ENCODE peak calls at places on chromosomes 11 and 22, in seven cellular contexts. N is colonic mucosa, E is dorsolateral prefrontal cortex, O is HFF-Myc, D is fibroblast of pulmonary artery, X is gastrocnemius medialis, R is K562. P is an unnamed sample.

GRCh38 chr11:72813740-72814138 is 472 bp upstream of the ATG16L2 start:
- DNase-seq in D (peak), E (peak), X (peak), O (no peak), R (peak), N (peak), P (no peak)

GRCh38 chr22:29074276-29074625 is 1.4 kb downstream of the KREMEN1 start:
- DNase-seq in X (no peak), O (no peak), E (no peak), D (no peak), R (no peak), N (peak), P (no peak)

GRCh38 chr22:39469326-39469680 is 12.5 kb downstream of the MGAT3 start:
- DNase-seq in X (no peak), E (no peak), N (no peak), R (no peak), D (no peak), O (no peak), P (no peak)

GRCh38 chr11:50187220-50187619 is 154.5 kb downstream of the OR4C45 start:
- DNase-seq in O (no peak), R (no peak), E (no peak), N (no peak), D (no peak), X (no peak), P (no peak)

GRCh38 chr11:123301696-123302400 is 106.8 kb upstream of the CLMP start:
- DNase-seq in O (no peak), N (peak), R (peak), X (peak), D (peak), E (peak), P (no peak)

GRCh38 chr11:114346709-114347141 is 50.5 kb downstream of the NNMT start:
- DNase-seq in R (no peak), O (no peak), N (no peak), E (no peak), D (no peak), X (no peak), P (no peak)

GRCh38 chr11:33539659-33540249 is 160.9 kb downstream of the C11orf91 start:
- DNase-seq in R (no peak), D (no peak), E (no peak), X (no peak), O (no peak), N (no peak), P (no peak)

GRCh38 chr11:26953770-26954392 is 40.0 kb upstream of the FIBIN start:
- DNase-seq in N (no peak), O (no peak), R (no peak), D (peak), X (no peak), E (no peak), P (no peak)

GRCh38 chr11:75520688-75521087 is 5.1 kb downstream of the GDPD5 start:
- DNase-seq in X (peak), N (no peak), E (no peak), D (no peak), R (no peak), O (no peak), P (no peak)

GRCh38 chr22:44404341-44405020 is 91.7 kb upstream of the SHISAL1 start:
- DNase-seq in O (no peak), N (no peak), D (no peak), R (no peak), X (no peak), E (no peak), P (no peak)

GRCh38 chr22:41245917-41246499 is 5.3 kb upstream of the CHADL start:
- DNase-seq in D (no peak), E (no peak), X (no peak), O (no peak), R (no peak), N (no peak), P (no peak)

GRCh38 chr11:96082936-96083335 is 159.0 kb upstream of the MTMR2 start:
- DNase-seq in X (no peak), N (no peak), O (no peak), E (no peak), R (no peak), D (no peak), P (no peak)

GRCh38 chr11:66595245-66595904 is 2.4 kb downstream of the CCS start:
- DNase-seq in R (peak), X (no peak), O (no peak), D (peak), N (peak), E (no peak), P (no peak)

GRCh38 chr11:82791779-82792178 is 58.1 kb upstream of the FAM181B start:
- DNase-seq in N (no peak), O (no peak), E (no peak), X (no peak), R (peak), D (no peak), P (no peak)

GRCh38 chr11:94593030-94593429 is 25.9 kb downstream of the PIWIL4 start:
- DNase-seq in R (no peak), N (no peak), O (no peak), X (no peak), E (no peak), D (peak), P (no peak)

GRCh38 chr11:14310696-14311095 is 48.3 kb downstream of the RRAS2 start:
- DNase-seq in O (peak), D (peak), E (no peak), R (no peak), N (no peak), X (no peak), P (peak)

GRCh38 chr11:80519591-80520258 is 1078.9 kb upstream of the TENM4 start:
- DNase-seq in O (no peak), R (no peak), D (no peak), X (no peak), E (no peak), N (no peak), P (no peak)

GRCh38 chr11:67053896-67054850 is 2.5 kb upstream of the RHOD start:
- DNase-seq in D (peak), E (peak), R (peak), X (peak), N (peak), O (no peak), P (peak)

GRCh38 chr11:2431395-2431794 is 12.9 kb downstream of the TRPM5 start:
- DNase-seq in O (no peak), E (no peak), N (no peak), D (no peak), R (no peak), X (no peak), P (no peak)

GRCh38 chr11:66264893-66265292 is 3.5 kb upstream of the RAB1B start:
- DNase-seq in X (no peak), D (no peak), R (peak), N (no peak), O (no peak), E (no peak), P (no peak)

GRCh38 chr11:100354736-100355135 is 332.4 kb upstream of the ARHGAP42 start:
- DNase-seq in X (no peak), D (no peak), E (no peak), N (no peak), O (no peak), R (no peak), P (no peak)

GRCh38 chr11:2820976-2821375 is 64.6 kb downstream of the CDKN1C start:
- DNase-seq in E (no peak), R (no peak), O (no peak), N (no peak), X (no peak), D (no peak), P (no peak)

GRCh38 chr11:117818036-117818858 is 6.3 kb downstream of the FXYD2 start:
- DNase-seq in R (peak), D (peak), N (no peak), O (no peak), X (no peak), E (no peak), P (no peak)

GRCh38 chr11:79087957-79088318 is 352.9 kb downstream of the TENM4 start:
- DNase-seq in D (peak), E (no peak), X (peak), R (no peak), O (no peak), N (no peak), P (no peak)

DNA sequence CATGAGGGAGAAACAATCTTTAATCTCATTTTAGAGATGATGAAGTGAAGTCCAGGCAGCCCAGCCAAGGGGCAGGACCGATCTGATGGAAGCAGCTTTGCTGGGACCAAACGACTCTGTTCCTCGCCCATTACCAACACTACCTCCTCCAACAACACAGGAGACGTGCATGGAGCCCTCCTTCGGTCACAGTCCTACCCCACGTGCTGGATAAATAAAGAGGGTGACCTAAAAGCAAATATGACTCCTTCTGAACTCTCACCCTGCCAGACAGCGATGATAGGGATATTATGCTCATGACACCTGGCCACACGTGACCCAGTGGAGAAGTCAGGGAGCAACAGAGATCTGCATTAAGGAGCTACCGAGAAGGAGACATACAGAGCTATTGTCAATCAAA is 26.0 kb downstream of the SCGB1A1 start:
- DNase-seq in E (no peak), X (no peak), N (no peak), R (no peak), D (no peak), O (no peak), P (no peak)
- H3K4me3 ChIP-seq in E (peak), X (peak), N (peak), R (no peak), D (peak), O (peak), P (peak)

GRCh38 chr22:36331912-36332622 is 55.7 kb downstream of the MYH9 start:
- DNase-seq in N (peak), D (no peak), E (no peak), O (peak), X (peak), R (no peak), P (no peak)

GRCh38 chr22:36330127-36330526 is 57.6 kb downstream of the MYH9 start:
- DNase-seq in O (no peak), N (no peak), D (no peak), R (no peak), X (no peak), E (no peak), P (no peak)

GRCh38 chr22:36330655-36331305 is 57.0 kb downstream of the MYH9 start:
- DNase-seq in R (no peak), X (no peak), N (peak), D (peak), E (no peak), O (peak), P (no peak)

GRCh38 chr22:36332623-36333331 is 55.0 kb downstream of the MYH9 start:
- DNase-seq in R (no peak), D (peak), X (no peak), E (no peak), O (peak), N (peak), P (no peak)

DNA sequence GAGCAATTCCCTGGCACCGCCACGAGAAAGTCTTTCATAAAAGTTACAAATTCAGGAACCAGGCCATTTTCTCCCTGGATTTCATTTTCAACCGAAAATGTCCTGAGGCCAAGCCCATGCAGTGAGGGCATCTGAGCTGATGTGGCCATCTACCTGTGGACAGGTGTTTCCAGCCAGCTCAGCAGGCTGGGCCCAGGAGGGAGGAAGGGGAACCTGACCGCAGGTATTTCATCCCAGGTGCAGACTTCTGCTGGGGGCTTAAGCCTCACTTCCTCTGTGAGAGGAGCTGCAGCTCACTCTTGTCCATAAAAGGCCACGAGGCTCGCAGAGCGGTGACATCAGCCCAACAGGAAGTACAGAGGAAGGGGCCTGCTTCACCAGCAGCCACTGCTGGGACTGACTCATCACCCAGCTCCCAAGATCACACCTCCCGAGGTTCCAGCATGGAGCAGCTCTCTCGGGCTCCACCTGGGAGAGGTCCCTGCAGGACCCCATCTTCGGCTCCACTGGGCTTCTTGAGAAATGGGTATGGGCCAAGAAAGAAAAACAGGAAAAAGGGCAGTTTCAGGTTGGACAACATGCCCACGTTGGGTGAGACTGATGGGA is 56.4 kb downstream of the MYH9 start:
- DNase-seq in D (peak), X (peak), O (peak), E (peak), R (peak), N (peak), P (peak)
- TF ChIP-seq CTCF in D (no peak), X (no peak), O (no peak), E (no peak), R (no peak), N (no peak), P (no peak)

GRCh38 chr11:134332782-134333181 is 994 bp downstream of the GLB1L2 start:
- DNase-seq in D (no peak), E (no peak), O (no peak), X (no peak), R (no peak), N (no peak), P (no peak)
- H3K4me3 ChIP-seq in D (no peak), E (peak), O (peak), X (peak), R (peak), N (peak), P (no peak)

DNA sequence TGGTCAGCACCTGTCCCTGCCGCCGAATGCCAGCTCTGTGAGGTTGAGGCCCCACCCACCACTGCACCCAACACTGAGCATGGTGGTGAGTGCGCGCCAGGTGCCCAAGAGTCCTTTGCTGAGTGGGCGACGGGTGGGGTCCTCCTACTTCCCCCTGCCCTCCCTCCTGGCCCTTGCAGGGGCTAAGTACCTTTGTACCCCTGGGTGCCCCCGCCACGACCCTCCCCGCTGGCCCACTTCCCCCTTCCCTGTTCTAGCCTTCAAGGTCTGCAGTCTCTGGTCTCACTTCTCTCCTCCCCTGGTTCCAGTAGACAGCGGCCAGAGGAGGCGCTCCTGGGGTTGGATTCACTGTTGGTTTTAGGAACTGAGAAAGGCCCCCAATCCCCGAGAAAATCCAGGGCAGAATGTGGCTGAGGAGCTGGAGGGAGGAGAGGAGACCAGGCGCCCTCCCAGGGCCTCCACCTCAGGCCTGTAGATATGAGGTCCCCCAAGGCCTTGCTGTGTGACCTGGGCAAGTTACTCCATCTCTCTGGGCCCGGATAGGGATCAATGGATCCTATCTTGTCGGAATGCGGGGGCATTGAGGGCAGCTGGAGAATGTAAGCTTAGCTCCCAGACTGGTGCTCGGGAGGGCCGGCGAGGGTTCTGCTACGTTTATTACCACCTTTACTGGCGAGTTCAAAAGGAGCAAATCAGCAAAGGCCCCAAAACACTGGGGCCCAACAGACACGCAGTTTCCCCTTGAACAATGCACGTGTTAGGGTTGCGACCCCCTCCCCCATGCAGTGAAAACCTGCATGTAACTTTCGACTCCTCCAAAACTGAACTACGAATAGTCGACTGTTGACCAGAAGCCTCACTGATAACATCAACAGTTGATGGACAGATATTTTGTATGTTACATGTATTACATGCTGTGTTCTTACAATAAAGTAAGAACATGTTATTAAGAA is 31.9 kb upstream of the SMIM38 start:
- DNase-seq in O (no peak), X (no peak), D (no peak), N (no peak), R (no peak), E (no peak), P (no peak)
- TF ChIP-seq CTCF in O (no peak), X (no peak), D (no peak), N (no peak), R (no peak), E (no peak), P (no peak)

GRCh38 chr11:6612816-6613136 is 760 bp upstream of the TAF10 start:
- DNase-seq in O (no peak), E (no peak), X (no peak), R (peak), D (no peak), N (peak), P (no peak)
- H3K4me3 ChIP-seq in O (peak), E (peak), X (peak), R (peak), D (peak), N (peak), P (peak)

GRCh38 chr22:21714784-21715183 is 20.8 kb downstream of the YPEL1 start:
- DNase-seq in O (no peak), X (no peak), D (no peak), E (no peak), R (no peak), N (no peak), P (no peak)

GRCh38 chr22:21713428-21714058 is 22.1 kb downstream of the YPEL1 start:
- DNase-seq in N (no peak), X (peak), R (no peak), E (no peak), D (no peak), O (no peak), P (no peak)

GRCh38 chr22:21711851-21712250 is 23.7 kb downstream of the YPEL1 start:
- DNase-seq in N (no peak), E (no peak), X (no peak), D (no peak), O (no peak), R (no peak), P (no peak)

GRCh38 chr22:21714059-21714770 is 21.4 kb downstream of the YPEL1 start:
- DNase-seq in X (peak), R (peak), D (no peak), N (no peak), O (no peak), E (no peak), P (no peak)

DNA sequence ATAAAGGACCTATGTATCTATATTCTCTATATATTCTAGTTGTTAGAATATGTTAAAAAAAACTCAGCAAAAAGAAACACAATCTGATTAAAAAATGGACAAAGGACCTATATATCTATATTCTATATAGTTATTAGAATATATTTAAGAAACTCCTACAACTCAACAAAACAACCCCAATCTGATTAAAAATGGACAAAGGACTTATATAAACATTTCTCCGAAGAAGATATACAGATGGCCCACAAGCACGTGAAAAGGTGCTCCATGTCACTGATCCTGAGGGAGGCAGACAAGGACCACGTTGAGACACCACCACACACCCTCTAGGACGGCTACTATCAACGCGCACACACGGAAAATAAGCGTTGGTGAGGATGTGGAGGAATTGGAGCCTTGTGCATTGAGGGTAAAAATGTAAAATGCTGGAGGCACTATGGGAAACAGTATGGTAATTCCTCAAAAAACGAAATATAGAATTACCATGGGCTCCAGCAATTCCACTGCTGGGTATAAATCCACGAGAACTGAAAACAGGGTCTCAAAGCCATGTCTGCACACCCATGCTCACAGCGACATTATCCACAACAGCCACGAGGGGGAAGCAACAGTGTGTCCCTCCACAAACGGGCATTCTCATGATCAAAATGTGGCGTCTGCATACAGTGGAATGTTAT is 22.7 kb downstream of the YPEL1 start:
- DNase-seq in X (peak), E (peak), R (peak), D (peak), O (peak), N (peak), P (peak)
- TF ChIP-seq CTCF in X (peak), E (peak), R (no peak), D (peak), O (peak), N (peak), P (peak)

GRCh38 chr11:121452609-121453150 is at the start of gene SORL1-AS1:
- DNase-seq in E (no peak), R (no peak), D (no peak), O (no peak), N (peak), X (no peak), P (no peak)
- H3K4me3 ChIP-seq in E (peak), R (peak), D (peak), O (peak), N (peak), X (peak), P (peak)

DNA sequence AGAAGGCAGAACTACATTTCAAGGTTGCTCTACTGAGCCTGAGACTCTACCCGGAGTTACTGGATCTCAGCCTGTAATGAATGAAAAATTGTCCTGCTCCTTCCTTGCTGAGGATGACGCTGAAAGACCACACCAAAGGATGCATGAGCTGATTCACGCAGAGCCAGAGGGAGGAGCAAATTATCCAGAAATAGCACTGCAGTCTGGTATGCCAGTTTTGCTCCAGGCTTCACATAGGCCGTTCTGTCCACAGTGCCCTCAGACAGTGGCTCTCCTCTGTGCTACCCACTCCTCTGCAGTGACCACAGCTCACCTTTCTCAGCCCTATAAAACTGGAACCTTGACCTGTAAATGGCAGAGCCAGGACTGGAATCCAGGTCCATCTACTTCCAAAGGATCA is 79.3 kb upstream of the GALNT18 start:
- DNase-seq in N (no peak), X (peak), D (peak), E (no peak), R (no peak), O (no peak), P (peak)
- TF ChIP-seq CTCF in N (no peak), X (no peak), D (no peak), E (no peak), R (peak), O (no peak), P (peak)